ENCODE peak calls at places on chromosomes 1 and 21, in ten cellular contexts. X, L, I, Y, S, J, Q, C, A and B are unnamed samples.

GRCh38 chr21:46078322-46078981 is 19.5 kb upstream of the COL6A2 start:
- DNase-seq in X (no peak), L (no peak), I (no peak), Y (no peak), S (no peak), J (peak), Q (no peak), C (no peak), A (no peak), B (peak)

GRCh38 chr1:97919568-97920261 is 1.1 kb downstream of the DPYD start:
- DNase-seq in X (no peak), L (no peak), I (no peak), Y (no peak), S (no peak), J (peak), Q (no peak), C (no peak), A (no peak), B (no peak)

GRCh38 chr1:119737040-119737682 is 25.4 kb downstream of the PHGDH start:
- DNase-seq in X (no peak), L (no peak), I (peak), Y (peak), S (no peak), J (peak), Q (no peak), C (no peak), A (no peak), B (peak)

GRCh38 chr21:35020446-35020845 is 28.7 kb downstream of the RUNX1 start:
- DNase-seq in X (no peak), L (no peak), I (no peak), Y (no peak), S (no peak), J (no peak), Q (no peak), C (peak), A (no peak), B (no peak)

GRCh38 chr1:180571832-180572636 is 13.3 kb downstream of the OVAAL start:
- DNase-seq in X (no peak), L (no peak), I (no peak), Y (no peak), S (peak), J (no peak), Q (peak), C (no peak), A (no peak), B (no peak)

GRCh38 chr1:1907098-1907736 is 7.8 kb upstream of the CALML6 start:
- DNase-seq in X (no peak), L (no peak), I (no peak), Y (no peak), S (peak), J (no peak), Q (no peak), C (no peak), A (peak), B (peak)

GRCh38 chr1:26336477-26337205 is 17.3 kb downstream of the CRYBG2 start:
- DNase-seq in X (peak), L (peak), I (no peak), Y (peak), S (peak), J (no peak), Q (peak), C (peak), A (peak), B (peak)

GRCh38 chr1:37892151-37893047 is 33.0 kb upstream of the MTF1 start:
- DNase-seq in X (no peak), L (no peak), I (no peak), Y (no peak), S (no peak), J (no peak), Q (no peak), C (no peak), A (no peak), B (no peak)

GRCh38 chr1:202618387-202619022 is 91.7 kb downstream of the SYT2 start:
- DNase-seq in X (no peak), L (peak), I (no peak), Y (no peak), S (no peak), J (peak), Q (no peak), C (no peak), A (no peak), B (no peak)

GRCh38 chr1:248686815-248687214 is 15.8 kb downstream of the OR14I1 start:
- DNase-seq in X (no peak), L (no peak), I (no peak), Y (no peak), S (peak), J (no peak), Q (peak), C (no peak), A (no peak), B (no peak)

GRCh38 chr1:211667065-211667617 is 8.3 kb downstream of the NEK2 start:
- DNase-seq in X (no peak), L (no peak), I (no peak), Y (no peak), S (no peak), J (no peak), Q (no peak), C (no peak), A (no peak), B (no peak)

GRCh38 chr1:52674497-52675384 is 23.4 kb downstream of the COA7 start:
- DNase-seq in X (no peak), L (no peak), I (no peak), Y (peak), S (no peak), J (no peak), Q (no peak), C (no peak), A (peak), B (peak)

GRCh38 chr1:198873696-198874230 is 234.9 kb downstream of the PTPRC start:
- DNase-seq in X (no peak), L (no peak), I (no peak), Y (no peak), S (no peak), J (no peak), Q (no peak), C (no peak), A (no peak), B (no peak)

GRCh38 chr1:86822463-86822862 is 91.5 kb downstream of the SELENOF start:
- DNase-seq in X (no peak), L (no peak), I (no peak), Y (no peak), S (no peak), J (no peak), Q (no peak), C (no peak), A (no peak), B (no peak)

GRCh38 chr1:59125711-59126320 is 171.1 kb upstream of the FGGY start:
- DNase-seq in X (no peak), L (no peak), I (no peak), Y (no peak), S (no peak), J (peak), Q (no peak), C (no peak), A (no peak), B (no peak)

GRCh38 chr1:45926302-45926701 is 122.9 kb downstream of the MAST2 start:
- DNase-seq in X (no peak), L (no peak), I (no peak), Y (no peak), S (peak), J (no peak), Q (no peak), C (no peak), A (peak), B (no peak)

GRCh38 chr1:29122987-29123870 is 474 bp downstream of the TMEM200B start:
- DNase-seq in X (no peak), L (no peak), I (no peak), Y (no peak), S (no peak), J (peak), Q (peak), C (no peak), A (peak), B (peak)

GRCh38 chr1:172678990-172679772 is 20.3 kb downstream of the FASLG start:
- DNase-seq in X (no peak), L (no peak), I (no peak), Y (no peak), S (peak), J (no peak), Q (no peak), C (no peak), A (no peak), B (peak)

GRCh38 chr1:26168410-26169167 is at the start of gene C1orf232:
- DNase-seq in X (no peak), L (no peak), I (no peak), Y (no peak), S (peak), J (no peak), Q (no peak), C (no peak), A (peak), B (no peak)

GRCh38 chr21:39430457-39430856 is 15.1 kb downstream of the LCA5L start:
- DNase-seq in X (no peak), L (no peak), I (no peak), Y (peak), S (no peak), J (no peak), Q (no peak), C (no peak), A (peak), B (no peak)

GRCh38 chr21:42695324-42696025 is 42.1 kb downstream of the PDE9A start:
- DNase-seq in X (no peak), L (no peak), I (no peak), Y (no peak), S (no peak), J (peak), Q (no peak), C (no peak), A (no peak), B (no peak)

GRCh38 chr1:56399326-56400292 is 179.8 kb downstream of the PLPP3 start:
- DNase-seq in X (no peak), L (no peak), I (no peak), Y (no peak), S (no peak), J (no peak), Q (no peak), C (no peak), A (no peak), B (no peak)

GRCh38 chr1:222728746-222729145 is 8.3 kb upstream of the FAM177B start:
- DNase-seq in X (no peak), L (no peak), I (no peak), Y (no peak), S (no peak), J (no peak), Q (no peak), C (no peak), A (no peak), B (no peak)

GRCh38 chr1:24536391-24536840 is 19.5 kb upstream of the NCMAP start:
- DNase-seq in X (peak), L (no peak), I (no peak), Y (no peak), S (no peak), J (peak), Q (peak), C (peak), A (no peak), B (peak)

GRCh38 chr21:45461806-45462341 is 56.9 kb downstream of the COL18A1 start:
- DNase-seq in X (no peak), L (no peak), I (no peak), Y (no peak), S (no peak), J (no peak), Q (no peak), C (no peak), A (no peak), B (no peak)

GRCh38 chr1:57270926-57271698 is 152.7 kb downstream of the DAB1 start:
- DNase-seq in X (no peak), L (no peak), I (no peak), Y (no peak), S (no peak), J (no peak), Q (no peak), C (no peak), A (peak), B (peak)

GRCh38 chr1:188089461-188089860 is 1260.7 kb downstream of the PLA2G4A start:
- DNase-seq in X (no peak), L (no peak), I (no peak), Y (no peak), S (no peak), J (no peak), Q (no peak), C (no peak), A (no peak), B (no peak)

GRCh38 chr1:23984417-23985186 is 4.5 kb upstream of the SRSF10 start:
- DNase-seq in X (no peak), L (peak), I (no peak), Y (no peak), S (no peak), J (peak), Q (no peak), C (no peak), A (no peak), B (no peak)

GRCh38 chr1:55868026-55868425 is 652.9 kb upstream of the USP24 start:
- DNase-seq in X (no peak), L (no peak), I (no peak), Y (no peak), S (peak), J (peak), Q (no peak), C (no peak), A (no peak), B (no peak)

GRCh38 chr1:203625623-203626189 is 926 bp upstream of the ATP2B4 start:
- DNase-seq in X (no peak), L (no peak), I (peak), Y (peak), S (peak), J (peak), Q (peak), C (peak), A (no peak), B (no peak)

GRCh38 chr1:147897030-147897756 is 5.4 kb upstream of the GJA8 start:
- DNase-seq in X (no peak), L (no peak), I (no peak), Y (no peak), S (no peak), J (no peak), Q (no peak), C (no peak), A (no peak), B (no peak)

GRCh38 chr1:1135339-1136111 is 19.6 kb upstream of the C1orf159 start:
- DNase-seq in X (no peak), L (no peak), I (no peak), Y (peak), S (no peak), J (no peak), Q (no peak), C (no peak), A (no peak), B (no peak)

GRCh38 chr1:210298936-210299335 is 29.8 kb upstream of the HHAT start:
- DNase-seq in X (no peak), L (no peak), I (no peak), Y (no peak), S (no peak), J (no peak), Q (no peak), C (no peak), A (no peak), B (no peak)

GRCh38 chr1:73593379-73593778 is 604.6 kb downstream of the LRRIQ3 start:
- DNase-seq in X (no peak), L (peak), I (no peak), Y (no peak), S (peak), J (peak), Q (no peak), C (no peak), A (peak), B (no peak)

GRCh38 chr1:6603851-6604558 is 1.3 kb upstream of the KLHL21 start:
- DNase-seq in X (no peak), L (no peak), I (peak), Y (peak), S (peak), J (peak), Q (peak), C (no peak), A (peak), B (peak)